ENCODE peak calls at places on chromosomes 4 and X, in four cellular contexts. D is GM19239, B is RPMI8226, A is progenitor cell of endocrine pancreas. U is an unnamed sample.
A peak's percentile ranks its signal among the peaks of the same experiment; 100 is the strongest.

GRCh38 chr4:36719425-36719824 is 438.0 kb downstream of the DTHD1 start:
- DNase-seq in D (no peak), B (no peak), A (no peak), U (no peak)

GRCh38 chr4:127055349-127055748 is 577.4 kb upstream of the INTU start:
- DNase-seq in D (no peak), B (no peak), A (no peak), U (no peak)

GRCh38 chrX:136168929-136169735 is 21.8 kb downstream of the FHL1 start:
- DNase-seq in D (no peak), B (no peak), A (no peak), U (no peak)

GRCh38 chrX:120456973-120457372 is 12.1 kb downstream of the LAMP2 start:
- DNase-seq in D (no peak), B (peak; percentile 65), A (no peak), U (no peak)

GRCh38 chr4:6390357-6390756 is 82.1 kb downstream of the PPP2R2C start:
- DNase-seq in D (no peak), B (no peak), A (no peak), U (no peak)

GRCh38 chr4:7719354-7720174 is 220.1 kb downstream of the AFAP1 start:
- DNase-seq in D (peak; percentile 86), B (peak; percentile 50), A (peak; percentile 87), U (peak; percentile 96)

GRCh38 chr4:38383646-38384121 is 280.3 kb upstream of the KLF3 start:
- DNase-seq in D (no peak), B (no peak), A (no peak), U (no peak)

GRCh38 chr4:105840426-105841174 is 54.7 kb upstream of the NPNT start:
- DNase-seq in D (no peak), B (no peak), A (no peak), U (no peak)

GRCh38 chr4:185541251-185541671 is 6.0 kb upstream of the PDLIM3 start:
- DNase-seq in D (no peak), B (no peak), A (no peak), U (no peak)

GRCh38 chrX:130245441-130245840 is 23.3 kb downstream of the ZNF280C start:
- DNase-seq in D (no peak), B (no peak), A (no peak), U (no peak)

GRCh38 chr4:173647902-173648301 is 117.9 kb upstream of the HAND2 start:
- DNase-seq in D (no peak), B (no peak), A (no peak), U (no peak)

GRCh38 chr4:4784379-4784778 is 75.1 kb upstream of the MSX1 start:
- DNase-seq in D (no peak), B (no peak), A (no peak), U (no peak)

GRCh38 chr4:13641084-13641483 is 13.6 kb upstream of the BOD1L1 start:
- DNase-seq in D (no peak), B (no peak), A (no peak), U (no peak)

GRCh38 chr4:54233697-54234496 is 4.8 kb downstream of the PDGFRA start:
- DNase-seq in D (peak; percentile 63), B (peak; percentile 73), A (peak; percentile 71), U (peak; percentile 63)

GRCh38 chr4:168248311-168248710 is 70.2 kb downstream of the DDX60 start:
- DNase-seq in D (no peak), B (no peak), A (no peak), U (no peak)

GRCh38 chr4:128863314-128864075 is 54.0 kb downstream of the JADE1 start:
- DNase-seq in D (no peak), B (peak; percentile 37), A (peak; percentile 72), U (peak; percentile 33)

GRCh38 chr4:137740192-137740591 is 207.9 kb upstream of the PCDH18 start:
- DNase-seq in D (no peak), B (no peak), A (no peak), U (no peak)

GRCh38 chr4:119626420-119626819 is 2.2 kb downstream of the PDE5A start:
- DNase-seq in D (no peak), B (no peak), A (no peak), U (no peak)

GRCh38 chr4:10965196-10965595 is 280.6 kb upstream of the CLNK start:
- DNase-seq in D (no peak), B (no peak), A (no peak), U (no peak)

GRCh38 chr4:105474110-105474518 is 252 bp upstream of the PPA2 start:
- DNase-seq in D (no peak), B (no peak), A (no peak), U (peak; percentile 66)

GRCh38 chr4:108926058-108926457 is 163.2 kb upstream of the ETNPPL start:
- DNase-seq in D (no peak), B (no peak), A (no peak), U (no peak)

GRCh38 chr4:83679692-83680091 is 143.8 kb downstream of the GPAT3 start:
- DNase-seq in D (no peak), B (no peak), A (no peak), U (no peak)

GRCh38 chr4:42750091-42750490 is 93.2 kb upstream of the ATP8A1 start:
- DNase-seq in D (no peak), B (no peak), A (no peak), U (no peak)